ENCODE peak calls at places on chromosomes 13 and 19, in ten cellular contexts. H is GM23338, K is HL-60, T is PC-9, A is foreskin fibroblast, S is right lobe of liver, I is hepatocyte, Z is aorta, J is cardiac muscle cell, R is NT2/D1. Y is an unnamed sample.

GRCh38 chr13:114328595-114328994 is 14.3 kb downstream of the CHAMP1 start:
- DNase-seq in Z (no peak), S (no peak), R (no peak), H (no peak), I (no peak), A (no peak), J (no peak), T (no peak), K (no peak), Y (no peak)

GRCh38 chr13:46831588-46832194 is 34.7 kb upstream of the ESD start:
- DNase-seq in R (peak), Z (no peak), T (no peak), J (peak), I (peak), A (peak), H (peak), S (no peak), K (peak), Y (peak)

GRCh38 chr13:109672545-109672944 is 113.8 kb downstream of the IRS2 start:
- DNase-seq in T (no peak), H (no peak), I (no peak), A (peak), Z (no peak), S (no peak), R (no peak), J (no peak), K (no peak), Y (no peak)

GRCh38 chr19:4403005-4403761 is 743 bp downstream of the CHAF1A start:
- DNase-seq in A (no peak), S (peak), T (no peak), K (peak), J (no peak), R (no peak), I (no peak), Z (no peak), H (peak), Y (no peak)

GRCh38 chr19:23407597-23407996 is 12.3 kb upstream of the ZNF91 start:
- DNase-seq in T (peak), J (no peak), H (no peak), I (no peak), Z (no peak), A (no peak), K (no peak), R (no peak), S (no peak), Y (no peak)

GRCh38 chr19:43782689-43783231 is 2.0 kb upstream of the KCNN4 start:
- DNase-seq in S (no peak), T (no peak), R (no peak), H (no peak), J (no peak), I (no peak), Z (peak), A (no peak), K (no peak), Y (no peak)

GRCh38 chr19:16429066-16429758 is 42.6 kb downstream of the EPS15L1 start:
- DNase-seq in K (no peak), A (no peak), Z (no peak), S (peak), T (no peak), R (no peak), J (no peak), I (no peak), H (no peak), Y (no peak)

GRCh38 chr19:29143183-29143582 is 69.8 kb downstream of the UQCRFS1 start:
- DNase-seq in J (no peak), K (no peak), A (no peak), S (no peak), T (no peak), H (no peak), Z (no peak), R (no peak), I (no peak), Y (no peak)

GRCh38 chr13:76832258-76832988 is 53.8 kb downstream of the KCTD12 start:
- DNase-seq in K (no peak), T (no peak), I (peak), S (no peak), J (no peak), H (no peak), Z (no peak), R (no peak), A (no peak), Y (no peak)

GRCh38 chr13:44393391-44393790 is 19.8 kb downstream of the SERP2 start:
- DNase-seq in J (no peak), S (peak), Z (no peak), I (no peak), K (no peak), R (no peak), A (no peak), H (no peak), T (no peak), Y (no peak)

GRCh38 chr13:62122434-62122833 is 706.8 kb upstream of the PCDH20 start:
- DNase-seq in K (no peak), H (no peak), T (no peak), I (no peak), J (no peak), A (no peak), S (no peak), R (no peak), Z (no peak), Y (no peak)

GRCh38 chr19:6987850-6988249 is 33.4 kb downstream of the MBD3L2B start:
- DNase-seq in H (no peak), I (no peak), R (no peak), A (no peak), K (no peak), T (no peak), S (no peak), J (no peak), Z (no peak), Y (no peak)
- H3K4me3 ChIP-seq in H (no peak), I (no peak), R (no peak), A (no peak), K (no peak), T (no peak), S (no peak), J (no peak), Z (no peak), Y (no peak)

GRCh38 chr19:56577719-56578602 is 10.7 kb downstream of the ZNF470 start:
- DNase-seq in T (no peak), J (no peak), I (no peak), S (no peak), H (no peak), R (no peak), K (no peak), Z (no peak), A (no peak), Y (no peak)
- H3K4me3 ChIP-seq in T (no peak), J (no peak), I (no peak), S (no peak), H (no peak), R (no peak), K (no peak), Z (no peak), A (no peak), Y (no peak)

GRCh38 chr19:41993612-41994483 is at the start of gene ATP1A3:
- DNase-seq in J (peak), K (peak), T (no peak), S (no peak), A (peak), I (peak), R (peak), H (peak), Z (no peak), Y (peak)
- H3K4me3 ChIP-seq in J (peak), K (peak), T (peak), S (no peak), A (peak), I (peak), R (peak), H (peak), Z (no peak), Y (peak)

GRCh38 chr19:6719992-6720368 is 470 bp downstream of the C3 start:
- DNase-seq in S (no peak), J (no peak), A (no peak), K (no peak), H (no peak), I (no peak), T (no peak), R (no peak), Z (no peak), Y (no peak)

GRCh38 chr19:6719540-6719861 is 949 bp downstream of the C3 start:
- DNase-seq in J (no peak), H (no peak), R (no peak), K (no peak), I (no peak), S (no peak), Z (no peak), A (no peak), T (no peak), Y (no peak)

GRCh38 chr19:6721773-6722172 is 1.3 kb upstream of the C3 start:
- DNase-seq in S (no peak), Z (no peak), H (no peak), R (no peak), A (no peak), K (no peak), J (no peak), T (no peak), I (no peak), Y (no peak)

GRCh38 chr19:6721113-6721474 is 644 bp upstream of the C3 start:
- DNase-seq in T (no peak), S (no peak), A (no peak), H (no peak), J (no peak), R (no peak), K (no peak), I (no peak), Z (no peak), Y (no peak)

GRCh38 chr19:6720369-6721112 is at the start of gene C3:
- DNase-seq in T (peak), K (peak), S (peak), H (no peak), J (no peak), A (peak), I (peak), Z (no peak), R (no peak), Y (no peak)
- H3K4me3 ChIP-seq in T (peak), K (no peak), S (peak), H (no peak), J (no peak), A (no peak), I (no peak), Z (no peak), R (no peak), Y (no peak)

GRCh38 chr13:111160648-111161047 is 45.5 kb downstream of the ARHGEF7 start:
- DNase-seq in R (no peak), K (no peak), H (no peak), J (no peak), A (no peak), I (no peak), T (no peak), S (no peak), Z (no peak), Y (no peak)

GRCh38 chr13:111158136-111158805 is 43.2 kb downstream of the ARHGEF7 start:
- DNase-seq in H (no peak), Z (no peak), R (no peak), A (no peak), T (peak), J (no peak), I (no peak), S (no peak), K (no peak), Y (no peak)

GRCh38 chr13:111161601-111162600 is 46.8 kb downstream of the ARHGEF7 start:
- DNase-seq in A (no peak), T (peak), I (no peak), S (no peak), Z (no peak), J (no peak), R (no peak), H (no peak), K (no peak), Y (no peak)

GRCh38 chr13:111156421-111156820 is 41.3 kb downstream of the ARHGEF7 start:
- DNase-seq in S (no peak), Z (no peak), T (peak), A (no peak), H (no peak), I (no peak), K (no peak), J (no peak), R (no peak), Y (no peak)

GRCh38 chr13:111159362-111160320 is 44.5 kb downstream of the ARHGEF7 start:
- DNase-seq in J (no peak), I (no peak), H (no peak), R (no peak), Z (no peak), T (peak), K (no peak), A (no peak), S (no peak), Y (no peak)
- H3K4me3 ChIP-seq in J (no peak), I (no peak), H (no peak), R (no peak), Z (no peak), T (no peak), K (no peak), A (no peak), S (no peak), Y (no peak)

DNA sequence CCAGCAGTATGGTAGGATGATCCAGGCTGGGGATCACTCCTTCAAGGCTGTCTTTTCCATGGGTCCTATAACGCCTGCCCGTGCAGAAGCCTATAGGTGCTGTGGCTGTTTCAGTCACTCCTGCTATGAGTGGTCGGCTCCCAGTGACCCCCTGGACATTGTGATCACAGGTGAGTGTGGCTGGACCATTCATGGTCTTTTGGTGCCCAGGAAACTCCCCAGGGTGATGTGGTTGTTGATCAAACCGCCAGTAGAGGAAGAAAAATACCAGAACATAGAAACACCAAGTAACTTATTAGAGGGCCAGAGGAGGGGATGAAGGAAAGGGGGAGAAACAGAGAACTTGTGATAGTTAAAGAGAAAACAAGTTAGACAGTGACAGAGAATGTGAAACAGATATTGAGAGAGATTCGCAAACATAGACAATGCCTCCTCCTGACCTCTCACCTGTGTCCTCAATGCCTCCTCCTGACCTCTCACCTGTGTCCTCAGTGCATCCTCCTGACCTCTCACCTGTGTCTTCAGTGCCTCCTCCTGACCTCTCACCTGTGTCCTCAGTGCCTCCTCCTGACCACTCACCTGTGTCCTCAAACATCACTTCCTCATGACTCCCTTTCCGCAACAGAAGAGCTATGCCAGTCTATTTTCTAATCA is 19.4 kb downstream of the LAIR2 start:
- DNase-seq in K (no peak), I (no peak), H (no peak), Z (no peak), A (no peak), R (no peak), J (no peak), T (peak), S (no peak), Y (no peak)
- H3K4me3 ChIP-seq in K (no peak), I (no peak), H (no peak), Z (no peak), A (no peak), R (no peak), J (no peak), T (no peak), S (no peak), Y (no peak)

GRCh38 chr13:26053418-26053980 is 1.7 kb upstream of the SHISA2 start:
- DNase-seq in A (no peak), J (no peak), T (no peak), R (no peak), H (no peak), K (no peak), Z (no peak), I (no peak), S (no peak), Y (no peak)

GRCh38 chr13:26048745-26049144 is 3.1 kb downstream of the SHISA2 start:
- DNase-seq in J (no peak), H (no peak), K (no peak), R (no peak), Z (no peak), A (no peak), T (no peak), I (no peak), S (no peak), Y (no peak)

GRCh38 chr13:26050568-26051230 is 1.1 kb downstream of the SHISA2 start:
- DNase-seq in Z (no peak), I (peak), A (peak), H (peak), S (no peak), R (no peak), T (no peak), K (no peak), J (peak), Y (no peak)

GRCh38 chr13:26051231-26052135 is at the start of gene SHISA2:
- DNase-seq in H (peak), Z (peak), J (peak), K (peak), A (peak), R (no peak), I (peak), S (no peak), T (no peak), Y (no peak)

DNA sequence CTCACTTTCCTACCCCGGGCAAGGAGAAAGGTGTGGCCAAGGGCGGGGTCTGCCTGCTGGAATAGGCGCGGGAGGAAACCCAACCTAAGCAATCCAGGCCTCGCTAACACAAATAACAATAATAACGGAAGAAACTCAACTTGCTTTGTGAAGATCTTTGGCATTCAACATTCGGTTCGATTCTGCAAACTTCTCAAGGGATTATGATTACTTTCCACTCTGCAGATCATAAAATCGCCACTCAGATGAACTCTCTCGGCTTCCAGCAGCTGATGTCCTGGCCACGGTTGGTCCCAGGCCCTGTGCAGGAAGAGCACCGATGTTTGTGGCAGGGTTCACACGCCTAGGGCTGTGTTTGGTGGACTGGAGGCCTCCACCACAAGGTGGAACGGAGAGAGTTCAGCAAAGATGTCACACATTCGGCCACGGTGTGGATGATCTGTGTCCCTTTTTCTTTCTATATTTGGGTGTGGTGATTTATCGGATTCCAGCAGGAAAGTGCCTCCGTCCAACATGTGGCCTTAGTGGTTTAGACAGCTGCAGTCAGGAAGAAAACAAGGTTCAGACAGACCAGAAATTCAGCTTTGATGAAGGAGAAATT is 420 bp upstream of the SHISA2 start:
- DNase-seq in H (peak), R (no peak), A (no peak), T (no peak), J (no peak), Z (no peak), I (no peak), K (no peak), S (no peak), Y (no peak)
- H3K4me3 ChIP-seq in H (peak), R (no peak), A (no peak), T (no peak), J (peak), Z (no peak), I (peak), K (peak), S (no peak), Y (no peak)

GRCh38 chr19:8001651-8001994 is 3.8 kb downstream of the ELAVL1 start:
- DNase-seq in K (peak), I (no peak), T (no peak), Z (no peak), J (no peak), S (peak), H (no peak), A (no peak), R (no peak), Y (no peak)
- H3K4me3 ChIP-seq in K (no peak), I (no peak), T (no peak), Z (no peak), J (no peak), S (no peak), H (peak), A (no peak), R (peak), Y (no peak)

GRCh38 chr19:38266070-38266469 is 1.7 kb downstream of the SPINT2 start:
- DNase-seq in T (peak), J (no peak), Z (no peak), H (no peak), K (no peak), I (no peak), S (no peak), A (no peak), R (no peak), Y (no peak)
- H3K4me3 ChIP-seq in T (peak), J (no peak), Z (no peak), H (peak), K (no peak), I (peak), S (no peak), A (no peak), R (peak), Y (no peak)